ENCODE peak calls at places on chromosome 10, in five cellular contexts. X is activated T-cell treated with anti-CD3 and anti-CD28 coated beads, Interleukin-2, amount 50 U/mL, for 72 hours; L is WTC11; T is lung; W is AML-193. Z is an unnamed sample.

GRCh38 chr10:83908987-83909386 is 230.3 kb upstream of the GHITM start:
- DNase-seq in L (no peak), W (no peak), T (no peak), X (no peak), Z (no peak)

GRCh38 chr10:115059301-115059898 is 33.8 kb upstream of the ATRNL1 start:
- DNase-seq in L (no peak), W (no peak), T (no peak), X (no peak), Z (no peak)

GRCh38 chr10:129965940-129966339 is 1.9 kb upstream of the EBF3 start:
- DNase-seq in W (no peak), X (no peak), L (no peak), T (no peak), Z (no peak)

GRCh38 chr10:102603946-102604345 is 40.3 kb upstream of the TRIM8 start:
- DNase-seq in L (no peak), W (no peak), X (no peak), T (no peak), Z (no peak)

GRCh38 chr10:132293416-132294195 is 14.1 kb downstream of the STK32C start:
- DNase-seq in W (no peak), T (no peak), L (peak), X (no peak), Z (no peak)

GRCh38 chr10:5766189-5766588 is 47.0 kb downstream of the GDI2 start:
- DNase-seq in W (no peak), X (no peak), L (no peak), T (no peak), Z (no peak)

GRCh38 chr10:118698421-118698820 is 56.3 kb downstream of the CACUL1 start:
- DNase-seq in T (no peak), X (peak), W (peak), L (no peak), Z (peak)

GRCh38 chr10:70891636-70892035 is 3.3 kb upstream of the PCBD1 start:
- DNase-seq in X (no peak), W (no peak), L (no peak), T (no peak), Z (no peak)

GRCh38 chr10:50369931-50370330 is 118.6 kb upstream of the ASAH2 start:
- DNase-seq in T (no peak), L (no peak), W (no peak), X (no peak), Z (no peak)

GRCh38 chr10:49735161-49735560 is 27.0 kb downstream of the OGDHL start:
- DNase-seq in L (no peak), T (peak), X (no peak), W (no peak), Z (no peak)

GRCh38 chr10:44862006-44862751 is 49.0 kb upstream of the TMEM72 start:
- DNase-seq in W (no peak), L (no peak), T (no peak), X (no peak), Z (no peak)

GRCh38 chr10:132630666-132631347 is 93.2 kb downstream of the INPP5A start:
- DNase-seq in T (no peak), X (no peak), L (peak), W (no peak), Z (no peak)

GRCh38 chr10:97168645-97169044 is 17.1 kb downstream of the SLIT1 start:
- DNase-seq in W (no peak), T (no peak), L (no peak), X (no peak), Z (no peak)

GRCh38 chr10:48820699-48821098 is 118.9 kb downstream of the LRRC18 start:
- DNase-seq in W (no peak), T (no peak), X (no peak), L (no peak), Z (no peak)

GRCh38 chr10:124091646-124092269 is 1.6 kb downstream of the CHST15 start:
- DNase-seq in T (peak), X (no peak), L (peak), W (no peak), Z (peak)

GRCh38 chr10:96664563-96664962 is 55.8 kb downstream of the PIK3AP1 start:
- DNase-seq in W (no peak), T (no peak), X (peak), L (no peak), Z (peak)

GRCh38 chr10:69572159-69573055 is 815 bp downstream of the NEUROG3 start:
- DNase-seq in X (peak), T (no peak), L (no peak), W (no peak), Z (peak)

GRCh38 chr10:79045566-79046175 is 23.1 kb upstream of the ZMIZ1 start:
- DNase-seq in X (no peak), L (no peak), W (no peak), T (no peak), Z (peak)

GRCh38 chr10:29501692-29502091 is 133.1 kb downstream of the SVIL start:
- DNase-seq in X (no peak), L (no peak), T (no peak), W (no peak), Z (no peak)

GRCh38 chr10:115706482-115707076 is 566.4 kb downstream of the GFRA1 start:
- DNase-seq in L (no peak), X (no peak), W (peak), T (no peak), Z (no peak)

GRCh38 chr10:46228076-46229071 is 58.4 kb upstream of the ANTXRL start:
- DNase-seq in W (peak), T (peak), L (peak), X (peak), Z (peak)

GRCh38 chr10:70232155-70232858 is 922 bp downstream of the PPA1 start:
- DNase-seq in T (peak), W (peak), L (no peak), X (peak), Z (peak)

GRCh38 chr10:80186364-80187012 is 18.8 kb downstream of the ANXA11 start:
- DNase-seq in L (no peak), X (peak), W (no peak), T (no peak), Z (no peak)

GRCh38 chr10:3472705-3473078 is 300.1 kb upstream of the PITRM1 start:
- DNase-seq in L (no peak), X (no peak), T (no peak), W (no peak), Z (no peak)

GRCh38 chr10:79479283-79479909 is 32.9 kb upstream of the EIF5AL1 start:
- DNase-seq in L (no peak), W (no peak), X (no peak), T (no peak), Z (no peak)

GRCh38 chr10:86367339-86367951 is 850 bp upstream of the GRID1 start:
- DNase-seq in L (peak), X (no peak), T (no peak), W (no peak), Z (no peak)

GRCh38 chr10:47370015-47370767 is 13.9 kb downstream of the ZNF488 start:
- DNase-seq in T (no peak), L (no peak), X (no peak), W (no peak), Z (no peak)

GRCh38 chr10:72039377-72039776 is 49.0 kb downstream of the SPOCK2 start:
- DNase-seq in L (no peak), X (no peak), W (no peak), T (no peak), Z (no peak)

Z was measured in GM13976.